ENCODE peak calls at places on chromosomes 6 and 20, in five cellular contexts. L is hypothalamus; P is RWPE1; J is activated CD8-positive, alpha-beta memory T cell treated with anti-CD3 and anti-CD28 coated beads, Interleukin-2, amount 50 U/mL, for 4 hours; A is AG20443. Y is an unnamed sample.

GRCh38 chr6:103273048-103273447 is 1586.7 kb downstream of the HACE1 start:
- DNase-seq in J (no peak), A (no peak), P (no peak), L (no peak), Y (peak)

GRCh38 chr20:58765795-58766194 is 73.2 kb downstream of the NPEPL1 start:
- DNase-seq in A (no peak), L (no peak), J (no peak), P (no peak), Y (no peak)

GRCh38 chr6:148758492-148758891 is 11.7 kb downstream of the UST start:
- DNase-seq in J (no peak), L (no peak), P (no peak), A (no peak), Y (peak)

GRCh38 chr6:49713346-49713745 is at the start of gene CRISP2:
- DNase-seq in L (no peak), A (no peak), P (no peak), J (no peak), Y (no peak)

GRCh38 chr6:112275365-112275764 is 21.0 kb upstream of the LAMA4 start:
- DNase-seq in L (no peak), J (no peak), P (no peak), A (no peak), Y (no peak)

GRCh38 chr20:40251284-40251932 is 437.6 kb downstream of the MAFB start:
- DNase-seq in J (no peak), A (peak), L (no peak), P (peak), Y (peak)

GRCh38 chr6:154478691-154479090 is 31.8 kb downstream of the CNKSR3 start:
- DNase-seq in J (no peak), A (no peak), P (no peak), L (no peak), Y (no peak)

GRCh38 chr20:31713312-31714049 is 9.2 kb downstream of the BCL2L1 start:
- DNase-seq in L (no peak), J (no peak), P (peak), A (peak), Y (no peak)

GRCh38 chr6:48084201-48084600 is 26.8 kb downstream of the PTCHD4 start:
- DNase-seq in A (no peak), L (no peak), P (no peak), J (no peak), Y (no peak)

GRCh38 chr6:125454351-125454750 is 152.6 kb upstream of the HDDC2 start:
- DNase-seq in L (no peak), J (no peak), A (no peak), P (no peak), Y (no peak)

GRCh38 chr6:31035862-31036497 is 25.7 kb downstream of the MUC22 start:
- DNase-seq in A (no peak), J (no peak), P (no peak), L (no peak), Y (no peak)

GRCh38 chr6:167118006-167118405 is 4.9 kb upstream of the CCR6 start:
- DNase-seq in A (no peak), J (no peak), L (no peak), P (no peak), Y (no peak)

GRCh38 chr6:157644043-157644810 is 178.8 kb upstream of the SNX9 start:
- DNase-seq in L (no peak), J (peak), P (peak), A (peak), Y (no peak)

GRCh38 chr6:125759184-125759902 is 9.9 kb downstream of the HEY2 start:
- DNase-seq in J (no peak), L (no peak), A (no peak), P (no peak), Y (no peak)

GRCh38 chr6:2351807-2352431 is 106.5 kb upstream of the GMDS start:
- DNase-seq in A (peak), J (no peak), L (no peak), P (no peak), Y (no peak)

GRCh38 chr6:28446818-28447511 is 3.7 kb upstream of the ZSCAN23 start:
- DNase-seq in A (no peak), L (no peak), P (no peak), J (no peak), Y (no peak)

GRCh38 chr20:25315418-25316210 is 67.7 kb downstream of the PYGB start:
- DNase-seq in L (no peak), A (peak), P (peak), J (peak), Y (no peak)

GRCh38 chr6:112017169-112017568 is 36.7 kb upstream of the CCN6 start:
- DNase-seq in J (no peak), L (no peak), A (no peak), P (no peak), Y (no peak)

GRCh38 chr6:9977451-9977850 is 437.4 kb downstream of the TFAP2A start:
- DNase-seq in A (no peak), L (no peak), J (no peak), P (no peak), Y (no peak)

GRCh38 chr6:151391471-151392428 is at the start of gene ZBTB2:
- DNase-seq in J (peak), P (peak), L (peak), A (peak), Y (peak)

GRCh38 chr20:62274332-62275262 is 28.2 kb upstream of the ADRM1 start:
- DNase-seq in P (no peak), L (no peak), A (no peak), J (no peak), Y (no peak)

GRCh38 chr20:35885212-35885611 is 69.1 kb downstream of the SCAND1 start:
- DNase-seq in A (no peak), L (no peak), J (no peak), P (no peak), Y (no peak)

GRCh38 chr6:1143655-1144054 is 168.2 kb upstream of the FOXQ1 start:
- DNase-seq in P (no peak), J (no peak), A (no peak), L (no peak), Y (no peak)

GRCh38 chr6:140205795-140206593 is 831.5 kb upstream of the CITED2 start:
- DNase-seq in J (no peak), A (no peak), L (no peak), P (no peak), Y (no peak)

Y was measured in GM13977.